ENCODE peak calls at places on chromosomes 7 and 10, in four cellular contexts. H, F, K and D are unnamed samples.

GRCh38 chr10:78292987-78293865 is 259.6 kb downstream of the RPS24 start:
- DNase-seq in F (no peak), K (no peak), H (peak), D (no peak)

GRCh38 chr7:41010967-41011366 is 691.9 kb downstream of the INHBA start:
- DNase-seq in F (no peak), K (no peak), H (no peak), D (no peak)

GRCh38 chr10:33115720-33116119 is 157.7 kb upstream of the ITGB1 start:
- DNase-seq in K (no peak), F (no peak), H (peak), D (no peak)

GRCh38 chr7:97409346-97409745 is 291.8 kb downstream of the SDHAF3 start:
- DNase-seq in K (no peak), H (no peak), F (no peak), D (no peak)

GRCh38 chr7:2558620-2559282 is at the start of gene IQCE:
- DNase-seq in H (peak), K (peak), F (peak), D (peak)

GRCh38 chr10:110547139-110547761 is 20.2 kb upstream of the SMC3 start:
- DNase-seq in H (peak), F (no peak), K (peak), D (peak)

GRCh38 chr7:132394283-132395003 is 181.8 kb downstream of the PLXNA4 start:
- DNase-seq in H (no peak), F (no peak), K (peak), D (no peak)

GRCh38 chr10:59098811-59099452 is 77.5 kb upstream of the PHYHIPL start:
- DNase-seq in K (no peak), F (no peak), H (peak), D (no peak)

GRCh38 chr7:2191026-2191425 is 41.7 kb downstream of the MAD1L1 start:
- DNase-seq in H (no peak), F (no peak), K (no peak), D (no peak)

GRCh38 chr10:29761916-29762315 is 127.1 kb upstream of the SVIL start:
- DNase-seq in K (no peak), F (no peak), H (no peak), D (no peak)

GRCh38 chr10:29753283-29753682 is 118.5 kb upstream of the SVIL start:
- DNase-seq in F (no peak), K (no peak), H (no peak), D (no peak)

GRCh38 chr10:29756476-29756875 is 121.7 kb upstream of the SVIL start:
- DNase-seq in H (no peak), F (no peak), K (no peak), D (no peak)

GRCh38 chr10:29760139-29760538 is 125.4 kb upstream of the SVIL start:
- DNase-seq in K (no peak), F (no peak), H (no peak), D (no peak)

DNA sequence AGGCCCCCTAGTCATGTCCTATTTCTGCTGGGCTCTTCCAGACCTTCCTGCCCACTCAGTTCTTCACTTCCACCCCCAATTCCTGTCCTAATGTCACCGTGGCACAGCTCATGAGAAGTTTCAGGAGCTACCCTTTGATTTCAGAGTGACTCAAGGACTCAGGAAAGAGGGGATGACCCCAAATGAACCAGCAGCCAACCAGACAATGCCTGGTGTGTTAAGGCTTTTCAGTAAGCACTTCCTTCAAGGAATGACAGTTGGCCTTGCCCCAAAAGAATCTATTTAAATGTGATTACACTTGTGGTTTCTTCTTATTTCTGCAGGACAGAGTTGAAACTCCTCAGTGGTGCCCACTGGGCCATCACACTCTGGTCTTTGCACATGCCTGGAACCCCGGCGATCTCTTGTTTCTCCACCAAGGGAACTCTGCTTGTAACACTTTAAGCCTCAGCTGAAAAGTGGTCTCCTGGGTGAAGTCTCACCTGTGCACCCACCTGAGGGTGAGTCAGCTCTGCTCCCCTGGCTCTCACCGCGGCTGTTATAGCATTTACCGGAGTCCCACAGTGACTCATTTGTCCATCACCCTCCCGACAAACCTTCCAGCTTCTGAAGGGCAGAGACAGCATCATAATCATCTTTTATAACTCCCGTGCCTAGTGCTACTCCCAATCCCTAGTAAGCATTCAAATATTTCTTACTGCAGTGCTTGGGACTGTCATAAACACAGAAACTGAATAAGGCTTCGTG is 123.0 kb upstream of the SVIL start:
- DNase-seq in K (no peak), H (peak), F (no peak), D (no peak)
- TF ChIP-seq CHD1 in K (no peak), H (no peak), F (no peak), D (no peak)

GRCh38 chr7:140640060-140640611 is 477 bp downstream of the DENND2A start:
- DNase-seq in F (no peak), K (no peak), H (peak), D (no peak)

GRCh38 chr7:140640727-140641531 is at the start of gene DENND2A:
- DNase-seq in K (no peak), F (no peak), H (peak), D (no peak)

GRCh38 chr7:140643416-140643815 is 2.8 kb upstream of the DENND2A start:
- DNase-seq in F (no peak), H (no peak), K (no peak), D (no peak)

GRCh38 chr7:140639366-140640053 is 1.1 kb downstream of the DENND2A start:
- DNase-seq in F (no peak), K (no peak), H (peak), D (no peak)

DNA sequence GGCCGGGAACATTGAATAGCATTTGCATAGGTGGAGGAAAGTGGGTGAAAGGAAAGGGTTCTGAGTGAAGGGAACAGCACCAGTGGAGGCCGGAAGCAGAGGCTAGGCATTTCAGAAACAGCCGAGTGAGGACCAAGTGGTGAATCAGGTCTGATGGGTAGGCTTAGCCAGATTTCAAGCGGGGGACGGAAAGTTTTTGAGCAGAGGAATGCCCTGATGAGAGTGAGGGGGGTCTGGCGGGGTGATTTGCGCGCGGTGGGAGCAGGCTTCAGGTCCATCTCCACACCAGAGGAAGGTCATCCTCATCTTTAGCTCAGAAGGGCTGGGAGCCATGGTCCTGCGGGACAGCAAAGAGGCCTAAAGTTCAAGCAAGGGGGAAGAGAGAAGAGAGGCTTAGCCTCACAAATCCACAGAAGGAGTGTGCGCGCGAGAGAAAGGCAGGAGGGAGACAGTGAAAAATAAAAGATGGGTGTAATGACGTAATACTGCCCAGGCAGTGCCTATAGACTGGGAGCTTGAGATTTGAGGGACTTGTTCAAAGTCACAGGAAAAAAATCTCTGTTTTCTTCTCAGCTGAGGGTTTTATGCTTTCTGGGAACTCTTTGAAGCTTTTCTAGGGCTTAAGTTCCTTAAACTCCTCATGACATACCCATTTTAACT is 1.0 kb upstream of the DENND2A start:
- DNase-seq in F (no peak), K (no peak), H (no peak), D (no peak)
- TF ChIP-seq CHD1 in F (no peak), K (no peak), H (no peak), D (no peak)

GRCh38 chr7:150401861-150402631 is 22.9 kb downstream of the ZNF775 start:
- DNase-seq in K (no peak), F (no peak), H (no peak), D (peak)
- TF ChIP-seq CHD1 in K (no peak), F (no peak), H (no peak), D (no peak)

GRCh38 chr7:105210721-105211205 is 178.0 kb downstream of the SRPK2 start:
- DNase-seq in F (peak), K (no peak), H (no peak), D (no peak)
- TF ChIP-seq CHD1 in F (no peak), K (no peak), H (no peak), D (no peak)

GRCh38 chr10:100838986-100839385 is 73.8 kb upstream of the SLF2 start:
- DNase-seq in H (no peak), K (no peak), F (no peak), D (no peak)
- TF ChIP-seq CHD1 in H (no peak), K (no peak), F (no peak), D (no peak)

DNA sequence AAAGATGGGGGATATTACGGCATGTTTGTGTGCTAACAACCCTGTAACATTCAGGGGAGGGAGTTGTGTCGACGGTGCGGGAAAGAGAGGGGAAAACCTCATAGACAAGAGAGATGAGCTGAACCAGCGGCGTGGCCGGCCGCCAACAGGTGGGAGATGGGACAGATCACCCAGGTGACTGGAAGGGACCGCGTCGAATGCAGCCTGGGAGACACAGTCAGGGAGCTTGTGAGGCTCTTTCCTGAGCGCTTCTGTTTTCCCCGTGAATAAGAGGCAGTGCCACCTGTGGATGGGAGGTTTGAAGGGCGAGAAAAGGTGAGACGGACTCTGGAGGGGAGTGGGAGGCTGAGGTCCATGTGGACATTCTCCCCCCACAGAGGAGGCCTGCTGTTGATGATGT is 9.9 kb upstream of the PRKAG2 start:
- DNase-seq in H (no peak), F (no peak), K (no peak), D (no peak)
- TF ChIP-seq CHD1 in H (no peak), F (no peak), K (no peak), D (no peak)

GRCh38 chr7:38760226-38760625 is 129.1 kb upstream of the AMPH start:
- DNase-seq in F (no peak), H (no peak), K (no peak), D (no peak)

GRCh38 chr7:38756521-38756920 is 125.3 kb upstream of the AMPH start:
- DNase-seq in H (peak), F (no peak), K (no peak), D (no peak)

GRCh38 chr7:38753347-38753746 is 122.2 kb upstream of the AMPH start:
- DNase-seq in F (no peak), K (no peak), H (no peak), D (no peak)

DNA sequence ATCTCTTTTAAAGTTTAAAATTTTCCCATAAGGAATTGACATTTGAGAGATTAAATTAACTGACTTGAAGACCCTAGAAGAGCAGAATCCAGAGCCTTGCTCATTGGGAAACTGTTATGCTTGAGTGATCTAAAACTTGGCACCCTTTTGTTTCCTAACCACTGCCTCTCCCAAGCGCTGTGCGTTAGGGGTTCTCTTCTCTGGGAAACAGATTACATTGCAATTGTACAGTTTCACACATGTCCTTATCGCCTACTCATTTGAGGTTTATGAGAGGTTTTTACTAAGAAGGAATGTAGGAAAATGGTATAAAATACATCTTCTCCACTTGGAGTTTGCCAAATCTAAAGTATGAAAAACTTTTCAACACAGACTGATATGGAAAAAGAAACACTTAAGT is 126.8 kb upstream of the AMPH start:
- DNase-seq in H (no peak), F (no peak), K (no peak), D (no peak)
- TF ChIP-seq CHD1 in H (no peak), F (no peak), K (no peak), D (no peak)

GRCh38 chr10:68074775-68075549 is at the start of gene HERC4:
- DNase-seq in H (peak), K (peak), F (peak), D (peak)

GRCh38 chr10:68073631-68074403 is 1.3 kb downstream of the HERC4 start:
- DNase-seq in H (peak), K (peak), F (no peak), D (no peak)

GRCh38 chr10:68075550-68076004 is 494 bp upstream of the HERC4 start:
- DNase-seq in H (no peak), F (no peak), K (no peak), D (no peak)

GRCh38 chr10:68077026-68077425 is 1.9 kb upstream of the HERC4 start:
- DNase-seq in H (no peak), K (no peak), F (no peak), D (no peak)

GRCh38 chr10:68074404-68074774 is 694 bp downstream of the HERC4 start:
- DNase-seq in H (no peak), F (no peak), K (no peak), D (no peak)
- TF ChIP-seq CHD1 in H (no peak), F (peak), K (no peak), D (no peak)

GRCh38 chr7:140397784-140398750 is at the start of gene SLC37A3:
- DNase-seq in F (peak), H (peak), K (peak), D (peak)
- TF ChIP-seq CHD1 in F (no peak), H (no peak), K (peak), D (no peak)

DNA sequence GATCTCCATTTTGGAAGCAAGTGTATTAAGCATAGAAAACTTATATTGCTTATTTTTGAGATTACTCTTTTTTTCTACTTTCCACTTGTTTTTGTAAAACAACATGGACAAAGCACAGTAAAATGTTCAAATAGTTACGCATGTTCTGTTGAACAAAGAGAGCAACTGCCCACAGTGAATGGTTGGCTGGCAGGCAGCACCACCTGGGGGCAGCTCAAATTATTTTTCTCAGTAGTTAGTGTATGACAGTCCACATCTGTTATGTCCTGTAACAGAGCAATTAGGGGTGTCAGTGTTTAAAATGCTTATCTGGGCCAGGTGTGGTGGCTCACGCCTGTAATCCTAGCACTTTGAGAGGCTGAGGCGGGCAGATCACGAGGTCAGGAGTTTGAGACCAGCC is 46.1 kb upstream of the CACUL1 start:
- DNase-seq in H (no peak), K (peak), F (no peak), D (no peak)
- TF ChIP-seq CHD1 in H (no peak), K (no peak), F (no peak), D (no peak)